ENCODE peak calls at places on chromosomes 2 and 18, in six cellular contexts. Z is spleen, O is pancreas, D is keratinocyte, W is ovary, S is MCF 10A. H is an unnamed sample.
A peak's percentile ranks its signal among the peaks of the same experiment; 100 is the strongest.

GRCh38 chr2:242075163-242075562 is 205.6 kb downstream of the RTP5 start:
- DNase-seq in S (peak; percentile 84), W (no peak), O (no peak), D (no peak), Z (no peak), H (no peak)

GRCh38 chr2:10909050-10909995 is 2.4 kb upstream of the KCNF1 start:
- DNase-seq in Z (no peak), O (no peak), S (peak; percentile 38), D (no peak), W (no peak), H (peak; percentile 60)

GRCh38 chr18:31990823-31991222 is 27.8 kb upstream of the RNF125 start:
- DNase-seq in W (no peak), Z (no peak), S (no peak), D (no peak), O (no peak), H (no peak)

GRCh38 chr2:143229411-143229810 is 100.2 kb downstream of the ARHGAP15 start:
- DNase-seq in Z (no peak), S (no peak), W (no peak), D (no peak), O (no peak), H (no peak)

GRCh38 chr2:233449921-233450853 is 95.9 kb downstream of the DGKD start:
- DNase-seq in W (peak; percentile 13), Z (peak; percentile 60), D (no peak), S (no peak), O (peak; percentile 45), H (no peak)

GRCh38 chr2:116645155-116645554 is 1169.3 kb upstream of the DDX18 start:
- DNase-seq in Z (no peak), S (no peak), O (no peak), W (no peak), D (no peak), H (no peak)

GRCh38 chr2:186632417-186632816 is 42.6 kb downstream of the ITGAV start:
- DNase-seq in D (no peak), W (no peak), O (no peak), S (no peak), Z (no peak), H (no peak)

GRCh38 chr18:31146809-31147208 is 15.8 kb downstream of the DSC1 start:
- DNase-seq in O (no peak), D (no peak), Z (no peak), S (peak; percentile 41), W (no peak), H (no peak)

GRCh38 chr2:226794751-226795171 is 4.9 kb downstream of the IRS1 start:
- DNase-seq in W (peak; percentile 39), Z (no peak), S (peak; percentile 65), O (no peak), D (no peak), H (no peak)

GRCh38 chr2:6986894-6987487 is 69.8 kb downstream of the RNF144A start:
- DNase-seq in O (no peak), W (no peak), S (no peak), Z (peak; percentile 66), D (no peak), H (peak; percentile 13)

GRCh38 chr2:77404189-77404588 is 118.0 kb downstream of the LRRTM4 start:
- DNase-seq in W (no peak), D (no peak), O (no peak), S (no peak), Z (no peak), H (no peak)

GRCh38 chr2:77397763-77398162 is 124.4 kb downstream of the LRRTM4 start:
- DNase-seq in Z (no peak), D (no peak), O (no peak), W (no peak), S (peak; percentile 16), H (no peak)

GRCh38 chr2:77398970-77399369 is 123.2 kb downstream of the LRRTM4 start:
- DNase-seq in D (no peak), O (no peak), Z (no peak), S (no peak), W (no peak), H (no peak)
- TF ChIP-seq CTCF in D (no peak), O (no peak), Z (no peak), S (no peak), W (no peak), H (peak; percentile 29)

GRCh38 chr2:55268907-55269611 is at the start of gene MTIF2:
- DNase-seq in S (peak; percentile 95), Z (peak; percentile 96), W (peak; percentile 94), D (peak; percentile 25), O (peak; percentile 96), H (peak; percentile 92)
- TF ChIP-seq CTCF in S (no peak), Z (no peak), W (no peak), D (peak; percentile 11), O (peak; percentile 11), H (peak; percentile 19)

GRCh38 chr2:24830351-24830750 is 37.1 kb downstream of the CENPO start:
- DNase-seq in O (no peak), Z (peak; percentile 43), W (peak; percentile 12), S (peak; percentile 38), D (no peak), H (no peak)
- TF ChIP-seq CTCF in O (no peak), Z (no peak), W (no peak), S (no peak), D (peak; percentile 12), H (no peak)

DNA sequence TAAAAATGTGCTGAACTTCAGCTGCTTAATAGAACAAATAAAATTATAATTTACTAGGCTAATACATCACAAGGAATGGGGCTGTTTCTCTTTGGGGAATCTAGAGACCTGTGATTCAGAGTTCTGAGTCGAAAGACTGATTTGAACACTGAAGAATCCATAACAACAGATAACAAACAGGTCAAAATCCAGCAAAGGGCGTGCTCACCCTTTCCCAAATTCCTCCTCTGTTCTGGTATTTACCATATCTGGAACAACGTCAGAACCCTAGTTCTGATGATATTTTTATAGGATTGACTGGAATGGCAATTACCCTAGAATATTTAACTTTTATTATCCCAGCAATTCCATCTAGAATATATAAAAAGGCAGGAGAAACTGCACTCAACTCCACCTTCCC is 66.0 kb upstream of the ITGA6 start:
- DNase-seq in W (no peak), Z (no peak), D (no peak), O (no peak), S (no peak), H (no peak)
- TF ChIP-seq CTCF in W (no peak), Z (no peak), D (no peak), O (no peak), S (no peak), H (no peak)

GRCh38 chr2:43218550-43219382 is 7.6 kb downstream of the ZFP36L2 start:
- DNase-seq in W (peak; percentile 55), O (no peak), S (peak; percentile 54), Z (peak; percentile 95), D (peak; percentile 93), H (no peak)
- TF ChIP-seq CTCF in W (no peak), O (no peak), S (no peak), Z (no peak), D (no peak), H (peak; percentile 28)